ENCODE peak calls at places on chromosomes 4 and X, in ten cellular contexts. L, C, A, M, B, J, Y, D, U and N are unnamed samples. For H3K27me3 and H3K36me3, the result is how much of the 10 kb centered on the place peaks cover.

GRCh38 chr4:46946914-46947313 is 37.9 kb upstream of the COX7B2 start:
- DNase-seq in L (no peak), C (no peak), A (no peak), M (no peak), B (no peak), J (no peak), Y (no peak), D (peak), U (no peak), N (no peak)

GRCh38 chr4:85725727-85726170 is 250.8 kb downstream of the ARHGAP24 start:
- DNase-seq in L (peak), C (peak), A (peak), M (peak), B (peak), J (no peak), Y (peak), D (no peak), U (no peak), N (no peak)

GRCh38 chr4:139872274-139872673 is 206.7 kb downstream of the MGST2 start:
- DNase-seq in L (no peak), C (no peak), A (no peak), M (no peak), B (no peak), J (no peak), Y (no peak), D (peak), U (peak), N (no peak)

GRCh38 chrX:154036513-154036912 is 16.8 kb upstream of the IRAK1 start:
- DNase-seq in L (no peak), C (no peak), A (no peak), M (no peak), B (no peak), J (no peak), Y (no peak), D (no peak), U (peak), N (no peak)

GRCh38 chrX:107454302-107454701 is 4.8 kb downstream of the FRMPD3 start:
- DNase-seq in L (no peak), C (no peak), A (no peak), M (no peak), B (no peak), J (no peak), Y (no peak), D (peak), U (peak), N (no peak)

GRCh38 chr4:108094923-108095482 is 73.7 kb downstream of the LEF1 start:
- DNase-seq in L (no peak), C (no peak), A (no peak), M (no peak), B (no peak), J (no peak), Y (no peak), D (no peak), U (no peak), N (no peak)

GRCh38 chr4:148270600-148270999 is 171.6 kb downstream of the NR3C2 start:
- DNase-seq in L (no peak), C (no peak), A (no peak), M (no peak), B (no peak), J (no peak), Y (no peak), D (no peak), U (no peak), N (no peak)

GRCh38 chrX:111467896-111468295 is 43.5 kb upstream of the SERTM2 start:
- DNase-seq in L (no peak), C (no peak), A (no peak), M (peak), B (no peak), J (no peak), Y (peak), D (no peak), U (no peak), N (no peak)

GRCh38 chr4:118351851-118352827 is 664 bp downstream of the PRSS12 start:
- DNase-seq in L (peak), C (peak), A (peak), M (peak), B (no peak), J (peak), Y (no peak), D (no peak), U (peak), N (peak)

GRCh38 chr4:20641971-20642370 is 58.3 kb upstream of the PACRGL start:
- DNase-seq in L (no peak), C (no peak), A (no peak), M (no peak), B (no peak), J (no peak), Y (no peak), D (no peak), U (no peak), N (no peak)

GRCh38 chrX:39445336-39445735 is 644.1 kb downstream of the MID1IP1 start:
- DNase-seq in L (peak), C (peak), A (no peak), M (no peak), B (no peak), J (no peak), Y (no peak), D (no peak), U (peak), N (peak)

GRCh38 chr4:147596976-147597375 is 20.2 kb upstream of the TMEM184C start:
- DNase-seq in L (no peak), C (peak), A (no peak), M (no peak), B (peak), J (no peak), Y (no peak), D (peak), U (no peak), N (peak)

GRCh38 chr4:113094802-113095201 is 45.3 kb downstream of the ANK2 start:
- DNase-seq in L (no peak), C (no peak), A (no peak), M (no peak), B (no peak), J (no peak), Y (no peak), D (no peak), U (no peak), N (peak)

GRCh38 chr4:173443121-173443520 is 44.2 kb upstream of the SCRG1 start:
- DNase-seq in L (no peak), C (no peak), A (no peak), M (no peak), B (no peak), J (no peak), Y (no peak), D (no peak), U (no peak), N (no peak)

GRCh38 chr4:37890501-37891220 is at the start of gene TBC1D1:
- DNase-seq in L (peak), C (peak), A (peak), M (peak), B (peak), J (peak), Y (peak), D (no peak), U (peak), N (peak)

GRCh38 chrX:31500920-31501319 is 429.1 kb upstream of the FTHL17 start:
- DNase-seq in L (no peak), C (no peak), A (no peak), M (no peak), B (no peak), J (no peak), Y (no peak), D (peak), U (no peak), N (no peak)

GRCh38 chr4:120819816-120820437 is 102.6 kb downstream of the PRDM5 start:
- DNase-seq in L (no peak), C (no peak), A (no peak), M (no peak), B (no peak), J (no peak), Y (no peak), D (no peak), U (peak), N (no peak)

DNA sequence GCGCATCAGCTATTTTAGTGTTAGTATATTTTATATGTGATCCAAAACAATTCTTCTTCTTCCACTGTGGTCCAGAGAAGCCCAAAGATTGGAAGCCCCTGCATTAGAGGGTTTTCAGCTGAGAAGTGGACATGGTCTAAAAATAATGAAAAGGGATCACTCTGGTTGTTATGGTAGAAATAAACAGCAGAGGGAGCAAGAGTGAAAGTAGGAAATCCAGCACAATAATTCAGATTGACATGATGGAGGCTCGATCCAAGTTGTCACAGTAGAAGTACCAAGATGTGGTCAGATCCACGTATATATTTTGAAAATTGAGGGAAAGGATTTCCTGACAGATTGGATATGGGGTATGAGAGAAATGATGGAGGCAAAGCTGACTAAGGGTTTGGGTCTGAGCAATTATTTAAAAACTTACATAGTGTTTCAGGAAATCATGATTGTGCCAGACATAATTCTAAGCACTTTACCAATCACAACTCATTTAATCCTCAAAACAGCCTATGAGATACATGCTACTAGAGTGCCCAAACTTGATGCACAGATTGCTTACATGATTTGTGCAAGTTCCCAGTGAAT is 17.0 kb upstream of the TMEM144 start:
- DNase-seq in L (no peak), C (no peak), A (no peak), M (no peak), B (no peak), J (peak), Y (no peak), D (no peak), U (peak), N (peak)
- H3K27ac ChIP-seq in L (no peak), C (no peak), A (no peak), M (no peak), B (peak), J (no peak), Y (no peak), D (no peak), U (no peak), N (no peak)

GRCh38 chr4:102180080-102180479 is 165.2 kb downstream of the SLC39A8 start:
- DNase-seq in L (no peak), C (no peak), A (no peak), M (no peak), B (no peak), J (no peak), Y (no peak), D (no peak), U (no peak), N (peak)
- H3K27me3 ChIP-seq in L (under half), C (under half), A (under half), M (under half), B (under half), J (under half), Y (under half), D (under half), U (under half), N (under half)

DNA sequence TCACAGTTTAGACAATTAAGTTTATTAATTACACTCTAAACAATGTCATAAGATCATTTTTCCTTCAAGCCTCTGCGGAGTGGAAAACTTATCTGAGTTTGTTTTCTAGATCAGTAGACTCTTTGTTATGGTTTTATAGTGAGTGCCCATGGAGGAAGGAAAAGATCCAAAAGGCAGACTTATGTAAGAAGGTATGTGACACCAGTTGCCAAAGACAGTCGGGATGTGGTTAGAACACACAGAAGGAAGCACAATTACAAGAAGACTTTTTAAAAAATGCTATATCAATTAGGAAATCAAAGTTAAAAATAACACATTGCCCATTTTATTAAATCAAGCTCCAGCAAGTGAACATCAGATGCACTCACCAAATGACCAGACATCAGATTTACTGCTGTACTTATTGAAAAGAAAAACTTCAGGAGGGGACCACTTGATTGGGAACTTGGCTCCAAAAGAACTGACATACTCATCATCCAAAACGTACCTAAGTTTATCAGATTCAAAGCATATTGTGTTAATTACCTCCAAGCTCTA is 57.1 kb downstream of the NIPAL1 start:
- DNase-seq in L (no peak), C (no peak), A (no peak), M (no peak), B (no peak), J (no peak), Y (no peak), D (no peak), U (no peak), N (no peak)
- H3K36me3 ChIP-seq in L (under half), C (under half), A (under half), M (under half), B (under half), J (under half), Y (under half), D (under half), U (half or more), N (under half)

DNA sequence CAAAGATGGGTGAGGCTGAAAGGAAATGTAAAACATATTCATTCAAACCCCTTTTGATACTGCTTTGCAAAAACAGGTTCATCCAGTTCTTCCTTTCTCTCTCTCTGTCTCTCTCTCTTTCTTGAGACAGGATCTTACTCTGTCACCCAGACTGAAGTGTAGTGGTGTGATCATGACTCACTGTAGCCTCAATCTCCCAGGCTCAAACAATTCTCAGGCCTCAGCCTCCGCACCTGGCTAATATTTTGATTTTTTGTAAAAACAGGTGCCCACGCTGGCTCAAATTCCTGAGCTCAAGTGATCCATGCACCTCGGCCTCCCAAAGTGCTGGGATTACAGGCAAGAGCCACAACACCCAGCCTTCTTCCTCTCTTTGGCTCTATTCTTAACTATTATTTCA is 15.6 kb upstream of the DCHS2 start:
- DNase-seq in L (no peak), C (no peak), A (no peak), M (no peak), B (no peak), J (no peak), Y (no peak), D (peak), U (no peak), N (no peak)
- H3K27ac ChIP-seq in L (no peak), C (no peak), A (no peak), M (no peak), B (no peak), J (no peak), Y (no peak), D (peak), U (no peak), N (no peak)

DNA sequence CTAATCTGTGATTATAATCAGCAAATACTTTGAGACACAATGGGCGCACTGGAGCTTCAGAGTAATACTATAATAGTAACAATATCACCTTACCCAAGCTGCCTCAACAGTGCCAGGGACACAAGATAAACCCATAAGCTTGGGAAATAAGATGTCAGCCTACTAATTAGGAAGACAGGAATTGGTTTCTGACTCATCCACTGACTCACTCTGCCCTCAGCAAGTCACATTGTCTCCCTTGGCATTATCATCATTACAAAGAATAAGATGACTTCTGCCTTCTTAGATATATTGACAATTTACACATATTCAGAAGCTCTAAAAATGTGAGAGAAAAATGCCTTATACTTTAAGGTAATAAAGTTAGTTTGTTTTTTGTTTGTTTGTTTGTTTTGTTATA is 311.6 kb downstream of the FAM133A start:
- DNase-seq in L (no peak), C (no peak), A (no peak), M (no peak), B (no peak), J (no peak), Y (no peak), D (no peak), U (no peak), N (peak)
- H3K27me3 ChIP-seq in L (under half), C (under half), A (under half), M (under half), B (under half), J (under half), Y (under half), D (under half), U (under half), N (under half)

DNA sequence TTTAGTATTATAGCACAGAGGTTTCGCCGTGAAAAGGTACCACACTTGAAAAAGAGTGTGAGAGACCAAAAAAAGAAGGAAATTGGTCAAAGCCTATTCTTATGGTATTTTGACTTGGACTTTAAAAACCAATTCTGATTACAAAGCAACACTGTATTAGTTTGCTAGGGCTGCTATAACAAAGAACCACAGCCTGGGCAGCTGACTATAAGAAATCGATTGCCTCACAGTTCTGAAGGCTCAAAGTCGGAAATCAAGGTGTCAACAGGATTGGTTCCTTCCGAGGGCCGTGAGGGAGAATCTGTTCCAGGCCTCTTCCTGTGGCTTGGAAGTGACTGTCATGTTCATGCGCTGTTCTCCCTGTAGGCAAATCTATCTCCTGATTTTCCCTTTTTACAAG is 17.9 kb downstream of the DAPP1 start:
- DNase-seq in L (no peak), C (no peak), A (no peak), M (no peak), B (no peak), J (no peak), Y (no peak), D (no peak), U (no peak), N (no peak)
- H3K36me3 ChIP-seq in L (under half), C (under half), A (under half), M (under half), B (under half), J (under half), Y (under half), D (under half), U (under half), N (under half)

DNA sequence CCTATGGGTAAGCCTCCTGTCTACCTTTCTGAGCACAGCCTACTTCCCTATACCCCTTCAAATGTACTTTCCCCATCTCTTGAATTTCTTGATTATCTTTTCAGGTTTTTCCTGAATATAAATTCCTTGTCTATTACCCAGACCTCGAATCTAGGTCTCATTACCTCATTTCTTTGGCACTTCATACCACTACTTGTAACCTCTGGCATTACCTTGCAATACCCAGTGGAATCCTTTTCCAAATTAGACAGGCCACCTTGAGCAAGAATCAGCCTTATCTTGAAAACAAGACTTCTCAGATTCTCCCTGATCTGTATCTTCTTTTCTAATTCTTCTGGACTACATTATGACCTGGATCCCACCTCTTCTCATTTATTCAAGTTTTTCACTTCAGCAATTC is 275.4 kb upstream of the HS3ST1 start:
- DNase-seq in L (no peak), C (no peak), A (no peak), M (no peak), B (no peak), J (no peak), Y (no peak), D (peak), U (no peak), N (no peak)
- H3K27ac ChIP-seq in L (no peak), C (no peak), A (no peak), M (no peak), B (no peak), J (no peak), Y (no peak), D (peak), U (no peak), N (no peak)

DNA sequence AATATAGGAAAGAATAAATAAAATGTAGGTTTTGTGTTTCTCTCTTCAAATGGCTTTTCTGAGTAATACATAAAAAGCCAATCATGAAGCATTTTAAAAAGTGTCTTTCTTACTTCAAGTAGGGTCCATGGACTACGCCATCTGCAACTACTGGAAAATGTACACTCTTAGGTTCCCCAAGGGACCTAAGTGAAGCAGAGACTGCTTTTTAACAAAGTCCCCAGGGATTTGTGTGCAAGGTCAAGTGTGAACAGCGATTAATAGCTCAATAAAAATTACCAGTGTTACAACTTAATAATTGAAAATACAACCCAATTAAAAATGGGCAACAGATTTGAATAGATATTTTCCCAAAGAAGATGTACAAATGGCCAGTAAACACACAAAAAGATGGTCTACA is 84.9 kb downstream of the ARHGAP6 start:
- DNase-seq in L (no peak), C (no peak), A (no peak), M (no peak), B (no peak), J (no peak), Y (no peak), D (no peak), U (no peak), N (no peak)
- H3K27me3 ChIP-seq in L (under half), C (under half), A (under half), M (under half), B (under half), J (under half), Y (under half), D (under half), U (under half), N (under half)